ENCODE peak calls at places on chromosomes 5 and 9, in seven cellular contexts. Z is NCI-H1092; C is left colon; T is brain pericyte; A is CD8-positive, alpha-beta memory T cell; K is adrenal gland; O is HFF-Myc. G is an unnamed sample.

GRCh38 chr5:122163151-122164069 is 34.1 kb downstream of the ZNF474 start:
- DNase-seq in Z (no peak), C (no peak), T (no peak), A (no peak), K (no peak), O (no peak), G (no peak)

GRCh38 chr9:114382951-114383865 is 4.6 kb downstream of the AKNA start:
- DNase-seq in Z (no peak), C (no peak), T (no peak), A (peak; percentile 70), K (no peak), O (no peak), G (peak; percentile 59)

GRCh38 chr9:30796806-30797205 is 1587.6 kb upstream of the ACO1 start:
- DNase-seq in Z (no peak), C (no peak), T (no peak), A (no peak), K (no peak), O (no peak), G (no peak)

GRCh38 chr9:96163712-96164111 is 138.3 kb downstream of the HSD17B3 start:
- DNase-seq in Z (no peak), C (no peak), T (no peak), A (no peak), K (no peak), O (no peak), G (no peak)

GRCh38 chr5:172274951-172275753 is 8.4 kb downstream of the UBTD2 start:
- DNase-seq in Z (no peak), C (no peak), T (no peak), A (peak; percentile 21), K (no peak), O (no peak), G (no peak)

GRCh38 chr9:2053883-2054845 is 39.0 kb downstream of the SMARCA2 start:
- DNase-seq in Z (no peak), C (peak; percentile 43), T (no peak), A (peak; percentile 83), K (peak; percentile 41), O (no peak), G (no peak)

GRCh38 chr9:19033015-19033414 is at the start of gene SAXO1:
- DNase-seq in Z (no peak), C (no peak), T (no peak), A (no peak), K (no peak), O (no peak), G (no peak)

GRCh38 chr5:35073168-35073567 is 25.4 kb upstream of the AGXT2 start:
- DNase-seq in Z (no peak), C (no peak), T (no peak), A (no peak), K (no peak), O (no peak), G (no peak)

GRCh38 chr5:170782438-170782837 is 1.1 kb upstream of the GABRP start:
- DNase-seq in Z (peak; percentile 60), C (peak; percentile 66), T (no peak), A (no peak), K (peak; percentile 11), O (no peak), G (no peak)

GRCh38 chr9:97543568-97543967 is 42.1 kb downstream of the TMOD1 start:
- DNase-seq in Z (no peak), C (no peak), T (no peak), A (no peak), K (no peak), O (no peak), G (no peak)

GRCh38 chr9:126393876-126394275 is 67.2 kb downstream of the MVB12B start:
- DNase-seq in Z (no peak), C (no peak), T (no peak), A (no peak), K (no peak), O (no peak), G (no peak)

GRCh38 chr9:84997472-84997871 is 327.9 kb downstream of the NTRK2 start:
- DNase-seq in Z (no peak), C (no peak), T (no peak), A (no peak), K (no peak), O (no peak), G (no peak)

GRCh38 chr5:132947661-132948060 is 15.8 kb downstream of the AFF4 start:
- DNase-seq in Z (no peak), C (no peak), T (no peak), A (no peak), K (no peak), O (no peak), G (no peak)

GRCh38 chr5:10441083-10441991 is at the start of gene ROPN1L:
- DNase-seq in Z (peak; percentile 73), C (peak; percentile 82), T (peak; percentile 69), A (peak; percentile 77), K (peak; percentile 87), O (no peak), G (peak; percentile 85)

GRCh38 chr9:20649381-20649780 is 27.1 kb upstream of the MLLT3 start:
- DNase-seq in Z (no peak), C (no peak), T (no peak), A (no peak), K (no peak), O (no peak), G (no peak)

GRCh38 chr5:179679014-179679674 is 1.7 kb downstream of the CBY3 start:
- DNase-seq in Z (peak; percentile 59), C (peak; percentile 76), T (no peak), A (peak; percentile 67), K (peak; percentile 68), O (peak; percentile 36), G (peak; percentile 88)

G was measured in ovary.